ENCODE peak calls at places on chromosomes 5 and 9, in nine cellular contexts. A is A549, U is SK-N-SH, I is HepG2, P is K562, O is GM12878, B is Panc1, M is HL-60, C is HCT116. J is an unnamed sample.

GRCh38 chr5:64229163-64229774 is 63.6 kb downstream of the RNF180 start:
- DNase-seq in O (no peak), I (peak), C (no peak), B (no peak), P (peak), U (peak), M (no peak), A (peak), J (peak)

GRCh38 chr5:169343761-169344160 is 42.8 kb upstream of the SLIT3 start:
- DNase-seq in B (no peak), U (no peak), I (no peak), M (no peak), O (no peak), C (no peak), A (no peak), P (no peak), J (no peak)

GRCh38 chr9:127878652-127879377 is 1.3 kb upstream of the AK1 start:
- DNase-seq in U (no peak), B (no peak), I (no peak), M (no peak), P (no peak), O (no peak), A (no peak), C (no peak), J (no peak)

GRCh38 chr9:93340091-93340490 is 111.4 kb upstream of the FAM120A start:
- DNase-seq in A (no peak), U (no peak), C (no peak), P (no peak), O (no peak), B (no peak), I (no peak), M (no peak), J (no peak)

GRCh38 chr9:38339087-38339486 is 53.4 kb upstream of the ALDH1B1 start:
- DNase-seq in A (no peak), P (no peak), I (no peak), U (no peak), C (no peak), M (peak), B (no peak), O (peak), J (no peak)

GRCh38 chr9:75892168-75892901 is 1.9 kb downstream of the PCSK5 start:
- DNase-seq in C (no peak), A (peak), U (peak), I (no peak), O (no peak), B (no peak), P (no peak), M (no peak), J (peak)

GRCh38 chr5:53418844-53419243 is 61.6 kb upstream of the FST start:
- DNase-seq in P (no peak), C (no peak), M (no peak), O (no peak), A (no peak), B (no peak), I (no peak), U (no peak), J (no peak)

GRCh38 chr5:61549530-61549929 is 217.5 kb downstream of the ZSWIM6 start:
- DNase-seq in P (no peak), O (no peak), C (no peak), M (no peak), A (no peak), B (no peak), I (no peak), U (no peak), J (no peak)

GRCh38 chr9:88075966-88076285 is 62.3 kb downstream of the SPATA31C2 start:
- DNase-seq in B (peak), M (no peak), U (no peak), C (no peak), A (no peak), P (no peak), I (no peak), O (no peak), J (no peak)

GRCh38 chr5:160289721-160290120 is 22.6 kb downstream of the CCNJL start:
- DNase-seq in U (no peak), B (no peak), P (no peak), O (no peak), I (no peak), A (no peak), M (no peak), C (no peak), J (peak)

GRCh38 chr5:163104496-163104895 is 332.9 kb upstream of the CCNG1 start:
- DNase-seq in I (no peak), O (no peak), U (no peak), A (no peak), B (no peak), C (no peak), M (no peak), P (no peak), J (peak)

GRCh38 chr9:104027295-104027694 is 66.8 kb upstream of the SMC2 start:
- DNase-seq in M (no peak), I (no peak), U (no peak), A (no peak), P (no peak), B (no peak), O (peak), C (no peak), J (no peak)

GRCh38 chr5:74382864-74383618 is 257.5 kb downstream of the ENC1 start:
- DNase-seq in C (no peak), I (no peak), M (no peak), U (peak), B (no peak), O (no peak), A (no peak), P (no peak), J (no peak)

GRCh38 chr5:18687429-18687828 is 1053.2 kb downstream of the TAF11L14 start:
- DNase-seq in A (no peak), C (no peak), P (no peak), O (no peak), M (no peak), U (no peak), B (no peak), I (no peak), J (no peak)

GRCh38 chr9:37146372-37146771 is 26.0 kb downstream of the ZCCHC7 start:
- DNase-seq in C (no peak), U (no peak), I (no peak), B (no peak), P (no peak), O (peak), M (no peak), A (no peak), J (no peak)

GRCh38 chr5:17221843-17222614 is 4.6 kb downstream of the BASP1 start:
- DNase-seq in I (no peak), O (no peak), C (no peak), P (no peak), A (no peak), B (no peak), U (no peak), M (peak), J (no peak)

GRCh38 chr5:53126514-53126913 is 17.0 kb upstream of the MOCS2 start:
- DNase-seq in A (no peak), O (no peak), B (no peak), M (no peak), C (no peak), U (no peak), P (no peak), I (no peak), J (no peak)

GRCh38 chr5:180684623-180685161 is 35.3 kb upstream of the FLT4 start:
- DNase-seq in M (no peak), P (no peak), C (no peak), O (no peak), B (no peak), I (no peak), U (no peak), A (no peak), J (no peak)

GRCh38 chr5:79181419-79182022 is 54.4 kb upstream of the JMY start:
- DNase-seq in M (no peak), B (no peak), A (no peak), P (no peak), U (no peak), C (no peak), I (no peak), O (no peak), J (no peak)

GRCh38 chr5:172766287-172767104 is 4.5 kb downstream of the DUSP1 start:
- DNase-seq in M (no peak), I (peak), P (no peak), O (no peak), U (no peak), A (no peak), C (no peak), B (peak), J (no peak)

GRCh38 chr9:124108216-124108615 is 96.6 kb downstream of the LHX2 start:
- DNase-seq in O (no peak), A (no peak), M (no peak), U (no peak), I (no peak), B (no peak), C (no peak), P (no peak), J (no peak)

GRCh38 chr5:114310666-114311065 is 51.2 kb upstream of the KCNN2 start:
- DNase-seq in C (no peak), M (no peak), O (no peak), B (no peak), I (no peak), A (no peak), U (no peak), P (no peak), J (no peak)

GRCh38 chr5:141525659-141526058 is 36.8 kb downstream of the PCDHGC5 start:
- DNase-seq in P (no peak), M (no peak), B (no peak), O (no peak), I (peak), C (no peak), A (no peak), U (no peak), J (no peak)

GRCh38 chr9:14146201-14146890 is 167.6 kb downstream of the NFIB start:
- DNase-seq in A (no peak), B (no peak), C (no peak), U (no peak), P (no peak), I (no peak), M (no peak), O (no peak), J (no peak)

GRCh38 chr9:89149726-89150125 is 28.9 kb downstream of the SHC3 start:
- DNase-seq in B (no peak), A (peak), P (no peak), M (no peak), I (no peak), C (no peak), U (no peak), O (no peak), J (no peak)

GRCh38 chr9:82570226-82570625 is 492.7 kb downstream of the RASEF start:
- DNase-seq in B (no peak), A (no peak), U (no peak), P (no peak), C (no peak), M (no peak), O (no peak), I (no peak), J (no peak)

GRCh38 chr5:157855404-157855994 is 3.4 kb downstream of the CLINT1 start:
- DNase-seq in I (peak), A (peak), B (peak), P (peak), M (peak), C (peak), U (peak), O (no peak), J (peak)

GRCh38 chr9:37283730-37284235 is 138.7 kb upstream of the GRHPR start:
- DNase-seq in O (peak), C (no peak), A (no peak), P (no peak), U (no peak), B (peak), I (peak), M (no peak), J (peak)

GRCh38 chr9:129414377-129415021 is 206.4 kb downstream of the C9orf50 start:
- DNase-seq in U (no peak), O (no peak), M (peak), A (no peak), B (no peak), C (no peak), P (peak), I (peak), J (peak)

GRCh38 chr5:166178681-166179080 is 2112.8 kb upstream of the WWC1 start:
- DNase-seq in P (no peak), I (no peak), A (no peak), M (no peak), U (no peak), O (no peak), C (no peak), B (no peak), J (no peak)

GRCh38 chr5:153555420-153556114 is 65.1 kb downstream of the GRIA1 start:
- DNase-seq in I (no peak), C (no peak), P (no peak), M (no peak), A (no peak), B (no peak), U (no peak), O (no peak), J (no peak)

GRCh38 chr9:38416461-38416860 is 7.8 kb downstream of the IGFBPL1 start:
- DNase-seq in I (no peak), M (no peak), O (no peak), U (no peak), B (no peak), C (no peak), P (no peak), A (no peak), J (no peak)

GRCh38 chr5:157651623-157652376 is 438 bp downstream of the SOX30 start:
- DNase-seq in U (no peak), C (no peak), P (no peak), B (no peak), A (no peak), M (peak), O (peak), I (no peak), J (peak)

GRCh38 chr5:42397267-42397666 is 26.0 kb upstream of the GHR start:
- DNase-seq in A (no peak), U (no peak), B (no peak), M (no peak), I (no peak), P (no peak), C (no peak), O (no peak), J (no peak)

GRCh38 chr5:2206244-2207108 is 323.8 kb upstream of the IRX4 start:
- DNase-seq in A (no peak), U (no peak), P (no peak), I (no peak), O (no peak), B (no peak), C (no peak), M (no peak), J (no peak)

GRCh38 chr9:133109931-133110650 is 10.9 kb downstream of the RALGDS start:
- DNase-seq in B (no peak), A (no peak), P (no peak), U (no peak), C (no peak), I (no peak), M (no peak), O (no peak), J (no peak)

GRCh38 chr9:110762783-110763182 is 94.2 kb downstream of the MUSK start:
- DNase-seq in O (no peak), B (no peak), A (no peak), M (no peak), P (no peak), U (no peak), I (no peak), C (no peak), J (no peak)
- TF ChIP-seq REST in O (no peak), B (no peak), A (no peak), M (no peak), P (no peak), U (no peak), I (no peak), C (no peak), J (no peak)

GRCh38 chr9:96022445-96023031 is 147.0 kb downstream of the ERCC6L2 start:
- DNase-seq in M (peak), U (peak), O (no peak), I (no peak), P (peak), A (no peak), B (no peak), C (no peak), J (peak)
- TF ChIP-seq REST in M (no peak), U (no peak), O (no peak), I (no peak), P (no peak), A (no peak), B (no peak), C (no peak), J (no peak)

GRCh38 chr9:91946825-91947224 is 3.2 kb downstream of the ROR2 start:
- DNase-seq in U (no peak), M (no peak), I (no peak), P (no peak), A (no peak), C (no peak), B (no peak), O (no peak), J (no peak)

GRCh38 chr9:91944711-91945110 is 5.3 kb downstream of the ROR2 start:
- DNase-seq in U (no peak), B (no peak), C (no peak), P (no peak), O (no peak), M (no peak), A (no peak), I (no peak), J (no peak)

GRCh38 chr9:91946196-91946595 is 3.8 kb downstream of the ROR2 start:
- DNase-seq in O (no peak), M (no peak), A (no peak), C (no peak), U (no peak), I (no peak), B (no peak), P (no peak), J (no peak)

GRCh38 chr9:91943876-91944470 is 6.1 kb downstream of the ROR2 start:
- DNase-seq in C (no peak), B (no peak), O (no peak), I (no peak), M (no peak), P (no peak), A (no peak), U (no peak), J (no peak)

GRCh38 chr9:91945277-91946074 is 4.6 kb downstream of the ROR2 start:
- DNase-seq in C (no peak), B (no peak), P (peak), I (no peak), O (no peak), A (no peak), M (no peak), U (peak), J (peak)
- TF ChIP-seq REST in C (no peak), B (no peak), P (no peak), I (no peak), O (no peak), A (no peak), M (no peak), U (no peak), J (no peak)

GRCh38 chr5:122775713-122776084 is 819 bp downstream of the SNX2 start:
- DNase-seq in C (no peak), P (no peak), A (no peak), I (no peak), B (no peak), M (peak), U (peak), O (no peak), J (no peak)

GRCh38 chr5:122774861-122775712 is at the start of gene SNX2:
- DNase-seq in A (peak), I (peak), B (no peak), U (peak), M (peak), P (peak), O (no peak), C (peak), J (peak)

GRCh38 chr5:122772446-122772845 is 2.4 kb upstream of the SNX2 start:
- DNase-seq in O (no peak), P (no peak), U (no peak), A (no peak), M (no peak), I (peak), C (no peak), B (no peak), J (no peak)

GRCh38 chr5:122774519-122774860 is 390 bp upstream of the SNX2 start:
- DNase-seq in P (no peak), M (no peak), C (no peak), A (peak), I (no peak), U (no peak), B (no peak), O (no peak), J (no peak)

DNA sequence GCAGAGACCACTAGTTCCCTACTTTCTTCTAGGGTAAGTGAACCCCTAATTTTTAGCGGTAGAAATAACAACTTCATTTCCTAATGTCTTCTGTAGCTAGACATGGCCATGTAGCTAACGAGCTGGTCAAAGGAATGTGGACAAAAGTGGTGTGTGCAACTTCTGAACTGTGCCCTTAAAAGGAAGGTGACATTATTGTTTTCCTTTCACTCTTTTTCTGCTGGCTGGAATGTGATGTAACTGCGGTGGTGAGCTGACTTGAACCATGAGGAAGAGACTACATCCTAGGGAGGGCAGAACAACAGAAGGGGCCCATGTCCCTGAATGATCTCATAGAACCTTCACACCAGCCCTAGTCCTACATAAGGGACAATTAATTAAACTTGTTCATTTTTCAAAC is 1.3 kb upstream of the SNX2 start:
- DNase-seq in O (no peak), A (no peak), M (peak), I (peak), P (no peak), U (no peak), C (no peak), B (no peak), J (no peak)
- TF ChIP-seq REST in O (no peak), A (no peak), M (no peak), I (no peak), P (no peak), U (no peak), C (no peak), B (no peak), J (no peak)